ENCODE peak calls at places on chromosome 5, in five cellular contexts. J, B, G, T and Q are unnamed samples.

GRCh38 chr5:94908889-94909480 is 290.5 kb downstream of the SLF1 start:
- DNase-seq in J (no peak), B (peak; percentile 79), G (peak; percentile 8), T (no peak), Q (peak; percentile 54)

GRCh38 chr5:145830594-145830993 is 4.5 kb downstream of the PRELID2 start:
- DNase-seq in J (no peak), B (peak; percentile 88), G (peak; percentile 45), T (no peak), Q (no peak)

GRCh38 chr5:172858990-172859811 is 25.1 kb downstream of the ERGIC1 start:
- DNase-seq in J (no peak), B (peak; percentile 43), G (peak; percentile 78), T (peak; percentile 75), Q (no peak)

GRCh38 chr5:172778223-172778814 is 7.3 kb upstream of the DUSP1 start:
- DNase-seq in J (peak; percentile 89), B (peak; percentile 82), G (peak; percentile 89), T (peak; percentile 79), Q (no peak)

GRCh38 chr5:135350536-135350935 is 48.5 kb downstream of the MACROH2A1 start:
- DNase-seq in J (no peak), B (no peak), G (no peak), T (no peak), Q (no peak)

GRCh38 chr5:92581690-92582089 is 999.3 kb downstream of the NR2F1-AS1 start:
- DNase-seq in J (no peak), B (no peak), G (no peak), T (no peak), Q (no peak)

GRCh38 chr5:87252283-87252605 is 15.4 kb upstream of the RASA1 start:
- DNase-seq in J (no peak), B (no peak), G (no peak), T (no peak), Q (no peak)

GRCh38 chr5:140833993-140834392 is at the start of gene PCDHA7:
- DNase-seq in J (no peak), B (peak; percentile 30), G (peak; percentile 5), T (no peak), Q (peak; percentile 42)

GRCh38 chr5:96022971-96023370 is 61.3 kb upstream of the ELL2 start:
- DNase-seq in J (no peak), B (peak; percentile 2), G (no peak), T (no peak), Q (no peak)

GRCh38 chr5:8905021-8905420 is 640.9 kb downstream of the SEMA5A start:
- DNase-seq in J (no peak), B (peak; percentile 94), G (peak; percentile 57), T (peak; percentile 27), Q (peak; percentile 0)

GRCh38 chr5:113043491-113043931 is 66.9 kb downstream of the DCP2 start:
- DNase-seq in J (no peak), B (no peak), G (no peak), T (no peak), Q (no peak)

GRCh38 chr5:68290260-68290674 is 74.7 kb downstream of the PIK3R1 start:
- DNase-seq in J (no peak), B (peak; percentile 60), G (peak; percentile 56), T (peak; percentile 48), Q (peak; percentile 68)

GRCh38 chr5:79493596-79494343 is 20.2 kb downstream of the HOMER1 start:
- DNase-seq in J (no peak), B (no peak), G (no peak), T (no peak), Q (no peak)

GRCh38 chr5:128770907-128771306 is 194.4 kb upstream of the SLC27A6 start:
- DNase-seq in J (no peak), B (no peak), G (no peak), T (no peak), Q (no peak)

GRCh38 chr5:131196331-131196730 is 25.6 kb downstream of the LYRM7 start:
- DNase-seq in J (no peak), B (no peak), G (no peak), T (no peak), Q (no peak)

GRCh38 chr5:9905661-9906060 is 275.5 kb upstream of the TAS2R1 start:
- DNase-seq in J (no peak), B (no peak), G (no peak), T (no peak), Q (no peak)

GRCh38 chr5:133799556-133799955 is 168.9 kb downstream of the C5orf15 start:
- DNase-seq in J (no peak), B (no peak), G (no peak), T (no peak), Q (no peak)

GRCh38 chr5:54243483-54244080 is 66.8 kb downstream of the ARL15 start:
- DNase-seq in J (no peak), B (peak; percentile 83), G (peak; percentile 15), T (no peak), Q (peak; percentile 63)

GRCh38 chr5:149333711-149334443 is 11.4 kb upstream of the GRPEL2 start:
- DNase-seq in J (no peak), B (peak; percentile 72), G (no peak), T (no peak), Q (no peak)

GRCh38 chr5:169719360-169720314 is 82.6 kb downstream of the DOCK2 start:
- DNase-seq in J (no peak), B (no peak), G (no peak), T (no peak), Q (no peak)

GRCh38 chr5:179867079-179867465 is 8.5 kb upstream of the MRNIP start:
- DNase-seq in J (no peak), B (no peak), G (no peak), T (no peak), Q (no peak)

GRCh38 chr5:95087819-95088317 is 197.0 kb downstream of the MCTP1 start:
- DNase-seq in J (no peak), B (no peak), G (peak; percentile 31), T (no peak), Q (no peak)

GRCh38 chr5:8907168-8907868 is 638.6 kb downstream of the SEMA5A start:
- DNase-seq in J (no peak), B (peak; percentile 50), G (peak; percentile 91), T (no peak), Q (no peak)

GRCh38 chr5:51961154-51961562 is 577.9 kb downstream of the ISL1 start:
- DNase-seq in J (no peak), B (no peak), G (no peak), T (no peak), Q (no peak)

GRCh38 chr5:96721351-96721970 is 59.3 kb downstream of the CAST start:
- DNase-seq in J (no peak), B (peak; percentile 31), G (no peak), T (no peak), Q (no peak)

GRCh38 chr5:151757233-151758140 is 944 bp downstream of the ATOX1 start:
- DNase-seq in J (no peak), B (no peak), G (no peak), T (no peak), Q (no peak)

GRCh38 chr5:28164568-28164967 is 1126.2 kb upstream of the CDH9 start:
- DNase-seq in J (no peak), B (no peak), G (no peak), T (no peak), Q (no peak)

GRCh38 chr5:16929347-16929746 is 6.7 kb downstream of the MYO10 start:
- DNase-seq in J (no peak), B (no peak), G (no peak), T (no peak), Q (no peak)

GRCh38 chr5:16931334-16932110 is 4.6 kb downstream of the MYO10 start:
- DNase-seq in J (peak; percentile 60), B (no peak), G (peak; percentile 76), T (peak; percentile 93), Q (no peak)

GRCh38 chr5:16933337-16933736 is 2.8 kb downstream of the MYO10 start:
- DNase-seq in J (no peak), B (peak; percentile 24), G (no peak), T (no peak), Q (no peak)

GRCh38 chr5:16932401-16932800 is 3.7 kb downstream of the MYO10 start:
- DNase-seq in J (no peak), B (peak; percentile 17), G (no peak), T (peak; percentile 49), Q (no peak)

GRCh38 chr5:16930487-16930886 is 5.6 kb downstream of the MYO10 start:
- DNase-seq in J (no peak), B (peak; percentile 65), G (no peak), T (no peak), Q (no peak)
- H3K27me3 ChIP-seq in J (no peaks in the 10 kb centered on the region), B (no peaks in the 10 kb centered on the region), G (no peaks in the 10 kb centered on the region), T (no peaks in the 10 kb centered on the region), Q (no peaks in the 10 kb centered on the region)

GRCh38 chr5:11467588-11467987 is 436.7 kb downstream of the CTNND2 start:
- DNase-seq in J (no peak), B (no peak), G (peak; percentile 68), T (no peak), Q (no peak)

GRCh38 chr5:11468334-11469039 is 435.8 kb downstream of the CTNND2 start:
- DNase-seq in J (no peak), B (no peak), G (peak; percentile 77), T (no peak), Q (no peak)
- H3K4me1 ChIP-seq in J (no peaks in the 10 kb centered on the region), B (peaks cover 22% of the 10 kb centered on the region), G (peaks cover 20% of the 10 kb centered on the region), T (no peaks in the 10 kb centered on the region), Q (no peaks in the 10 kb centered on the region)

DNA sequence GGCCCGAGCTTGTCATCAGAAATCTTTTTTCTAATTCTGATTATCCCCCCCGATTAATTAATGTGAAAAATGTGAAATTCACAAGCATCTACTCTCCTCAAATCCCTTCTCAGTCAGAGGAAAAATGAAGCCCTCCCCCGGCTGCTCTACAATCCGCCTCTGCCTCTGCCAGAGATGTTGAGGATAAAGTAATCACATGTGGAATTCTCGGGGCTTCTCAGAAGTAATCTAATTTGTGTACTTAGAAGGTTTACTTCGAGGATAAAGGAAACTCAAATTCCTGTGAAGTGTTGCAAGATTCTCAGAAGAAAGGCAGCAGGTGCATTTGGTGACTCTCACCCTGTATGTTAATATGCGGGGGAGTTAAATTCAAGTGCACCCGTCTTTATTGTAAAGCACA is 726.1 kb upstream of the ADAMTS16 start:
- DNase-seq in J (no peak), B (no peak), G (no peak), T (no peak), Q (no peak)
- H3K27me3 ChIP-seq in J (no peaks in the 10 kb centered on the region), B (peaks cover 2% of the 10 kb centered on the region), G (no peaks in the 10 kb centered on the region), T (no peaks in the 10 kb centered on the region), Q (no peaks in the 10 kb centered on the region)

DNA sequence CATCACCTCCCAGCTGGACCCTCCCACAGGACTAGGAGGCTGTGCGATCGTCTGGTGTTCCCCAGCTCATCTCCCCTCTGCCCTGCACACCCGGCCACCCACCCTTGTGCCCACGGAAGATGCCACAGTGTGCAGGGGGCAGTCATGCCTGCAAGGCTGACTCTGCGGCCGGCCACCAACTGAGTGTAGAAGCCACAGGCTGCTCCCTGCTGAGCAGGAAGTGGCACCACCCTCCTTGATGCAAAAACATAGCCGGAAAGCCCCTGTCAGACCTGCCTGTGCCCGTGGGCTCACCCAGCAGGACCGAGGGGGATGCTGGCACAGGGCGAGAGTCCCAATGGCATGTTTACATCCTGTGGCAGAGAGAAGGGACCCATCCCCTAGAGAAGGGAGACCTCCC is 40.3 kb upstream of the SLC12A7 start:
- DNase-seq in J (no peak), B (no peak), G (no peak), T (no peak), Q (no peak)
- H3K4me1 ChIP-seq in J (no peaks in the 10 kb centered on the region), B (no peaks in the 10 kb centered on the region), G (no peaks in the 10 kb centered on the region), T (no peaks in the 10 kb centered on the region), Q (no peaks in the 10 kb centered on the region)

GRCh38 chr5:2277886-2278285 is 395.2 kb upstream of the IRX4 start:
- DNase-seq in J (no peak), B (no peak), G (no peak), T (no peak), Q (no peak)
- H3K27me3 ChIP-seq in J (no peaks in the 10 kb centered on the region), B (no peaks in the 10 kb centered on the region), G (no peaks in the 10 kb centered on the region), T (no peaks in the 10 kb centered on the region), Q (no peaks in the 10 kb centered on the region)